ENCODE peak calls at places on chromosome 10, in ten cellular contexts. C is esophagus squamous epithelium, D is Peyer's patch, Q is aorta, W is HCT116, Y is SJCRH30, U is fibroblast of lung, O is cardiac muscle cell, R is breast epithelium, M is hepatocyte. G is an unnamed sample.
A peak's percentile ranks its signal among the peaks of the same experiment; 100 is the strongest.

GRCh38 chr10:11204355-11204879 is 186.7 kb downstream of the CELF2 start:
- DNase-seq in C (no peak), D (no peak), Q (no peak), W (no peak), Y (peak; percentile 81), U (no peak), O (no peak), R (no peak), M (no peak), G (no peak)

GRCh38 chr10:99461230-99461629 is 30.8 kb upstream of the GOT1 start:
- DNase-seq in C (no peak), D (no peak), Q (no peak), W (no peak), Y (no peak), U (peak; percentile 21), O (no peak), R (no peak), M (no peak), G (no peak)

GRCh38 chr10:125016611-125017202 is 74.8 kb downstream of the ZRANB1 start:
- DNase-seq in C (no peak), D (no peak), Q (peak; percentile 86), W (no peak), Y (peak; percentile 43), U (peak; percentile 68), O (peak; percentile 67), R (no peak), M (no peak), G (no peak)

GRCh38 chr10:23192741-23193434 is 776 bp downstream of the PTF1A start:
- DNase-seq in C (no peak), D (no peak), Q (no peak), W (no peak), Y (no peak), U (no peak), O (no peak), R (no peak), M (peak; percentile 18), G (no peak)

GRCh38 chr10:100889546-100889945 is 23.2 kb upstream of the SLF2 start:
- DNase-seq in C (no peak), D (no peak), Q (no peak), W (no peak), Y (peak; percentile 73), U (no peak), O (no peak), R (no peak), M (no peak), G (no peak)

GRCh38 chr10:80473096-80473657 is 19.1 kb downstream of the TSPAN14 start:
- DNase-seq in C (no peak), D (no peak), Q (no peak), W (no peak), Y (no peak), U (no peak), O (no peak), R (no peak), M (no peak), G (no peak)

GRCh38 chr10:133026726-133027395 is 60.9 kb upstream of the ADGRA1 start:
- DNase-seq in C (no peak), D (no peak), Q (no peak), W (no peak), Y (no peak), U (no peak), O (no peak), R (no peak), M (no peak), G (no peak)

GRCh38 chr10:123645016-123645415 is 21.1 kb upstream of the GPR26 start:
- DNase-seq in C (no peak), D (no peak), Q (no peak), W (no peak), Y (no peak), U (no peak), O (no peak), R (no peak), M (no peak), G (no peak)

GRCh38 chr10:22010973-22011408 is 7.5 kb upstream of the DNAJC1 start:
- DNase-seq in C (no peak), D (no peak), Q (no peak), W (peak; percentile 18), Y (peak; percentile 27), U (peak; percentile 60), O (peak; percentile 57), R (no peak), M (peak; percentile 18), G (no peak)

DNA sequence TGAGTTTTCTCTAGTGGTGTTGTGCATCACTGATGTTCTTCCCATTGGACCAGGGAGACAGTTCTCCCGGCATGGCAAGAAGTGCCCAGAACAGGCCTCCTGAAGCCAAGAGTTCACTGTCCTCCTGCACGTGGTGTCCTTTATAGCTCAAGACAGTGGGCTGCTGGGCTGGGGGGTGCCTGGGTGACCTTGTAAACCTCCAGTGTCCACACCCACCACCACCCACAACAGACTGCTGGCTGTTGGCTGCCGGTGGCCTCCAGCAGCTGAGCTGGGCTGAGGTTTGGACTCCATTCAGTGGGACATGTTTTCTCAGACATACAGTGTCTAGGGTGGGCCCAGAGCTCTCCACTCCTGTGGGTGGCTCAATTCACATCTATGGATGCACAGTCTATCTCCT is 42.2 kb downstream of the HK1 start:
- DNase-seq in C (no peak), D (no peak), Q (no peak), W (no peak), Y (no peak), U (no peak), O (no peak), R (no peak), M (no peak), G (no peak)
- H3K4me3 ChIP-seq in C (peak overlapping the region; percentile 96), D (peak overlapping the region; percentile 87), Q (no peak overlapping the region), W (no peak overlapping the region), Y (no peak overlapping the region), U (no peak overlapping the region), O (no peak overlapping the region), R (peak overlapping the region; percentile 68), M (no peak overlapping the region), G (no peak overlapping the region)

DNA sequence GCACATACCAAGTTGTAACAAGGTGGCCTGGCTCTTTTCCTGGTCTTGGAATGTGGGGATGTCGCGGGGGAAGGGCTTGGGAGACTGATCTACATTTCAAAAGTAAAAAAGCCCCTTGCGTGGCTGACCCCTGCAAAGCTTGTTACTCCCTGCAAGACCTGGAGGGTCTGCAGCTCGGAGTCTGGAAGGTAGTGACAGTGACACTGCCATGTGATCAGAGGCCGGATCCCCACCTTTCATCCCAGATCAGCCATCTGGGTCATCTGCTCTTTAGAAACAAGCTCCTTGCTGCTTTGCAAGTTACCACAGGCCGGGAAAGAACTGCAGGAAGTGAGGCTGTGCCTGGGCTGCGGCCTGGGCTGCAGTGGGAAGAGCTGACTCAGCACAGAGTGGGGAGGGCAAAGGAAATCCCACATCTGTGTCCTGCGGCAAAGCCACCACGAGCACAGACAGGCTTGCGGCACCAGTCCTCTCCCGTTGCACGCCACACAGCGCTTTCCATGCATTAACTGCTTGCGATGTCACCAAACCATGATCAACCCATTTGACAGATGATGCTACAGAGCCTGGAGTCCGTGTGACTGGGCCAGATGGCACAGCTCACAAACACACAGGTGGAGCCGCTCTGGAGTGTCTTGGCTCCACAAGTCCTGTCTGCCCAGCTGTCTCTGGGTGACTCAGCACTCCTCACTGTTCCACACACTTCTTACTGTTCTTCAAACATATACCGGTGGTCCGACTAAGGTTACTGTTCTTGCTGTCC is 97.7 kb downstream of the SH3PXD2A start:
- DNase-seq in C (no peak), D (no peak), Q (peak; percentile 84), W (no peak), Y (no peak), U (peak; percentile 85), O (peak; percentile 85), R (peak; percentile 51), M (peak; percentile 43), G (no peak)
- H3K27ac ChIP-seq in C (peak overlapping the region; percentile 91), D (peak overlapping the region; percentile 75), Q (no peak overlapping the region), W (no peak overlapping the region), Y (no peak overlapping the region), U (peak overlapping the region; percentile 90), O (no peak overlapping the region), R (peak overlapping the region; percentile 59), M (peak overlapping the region; percentile 59), G (peak overlapping the region; percentile 85)

DNA sequence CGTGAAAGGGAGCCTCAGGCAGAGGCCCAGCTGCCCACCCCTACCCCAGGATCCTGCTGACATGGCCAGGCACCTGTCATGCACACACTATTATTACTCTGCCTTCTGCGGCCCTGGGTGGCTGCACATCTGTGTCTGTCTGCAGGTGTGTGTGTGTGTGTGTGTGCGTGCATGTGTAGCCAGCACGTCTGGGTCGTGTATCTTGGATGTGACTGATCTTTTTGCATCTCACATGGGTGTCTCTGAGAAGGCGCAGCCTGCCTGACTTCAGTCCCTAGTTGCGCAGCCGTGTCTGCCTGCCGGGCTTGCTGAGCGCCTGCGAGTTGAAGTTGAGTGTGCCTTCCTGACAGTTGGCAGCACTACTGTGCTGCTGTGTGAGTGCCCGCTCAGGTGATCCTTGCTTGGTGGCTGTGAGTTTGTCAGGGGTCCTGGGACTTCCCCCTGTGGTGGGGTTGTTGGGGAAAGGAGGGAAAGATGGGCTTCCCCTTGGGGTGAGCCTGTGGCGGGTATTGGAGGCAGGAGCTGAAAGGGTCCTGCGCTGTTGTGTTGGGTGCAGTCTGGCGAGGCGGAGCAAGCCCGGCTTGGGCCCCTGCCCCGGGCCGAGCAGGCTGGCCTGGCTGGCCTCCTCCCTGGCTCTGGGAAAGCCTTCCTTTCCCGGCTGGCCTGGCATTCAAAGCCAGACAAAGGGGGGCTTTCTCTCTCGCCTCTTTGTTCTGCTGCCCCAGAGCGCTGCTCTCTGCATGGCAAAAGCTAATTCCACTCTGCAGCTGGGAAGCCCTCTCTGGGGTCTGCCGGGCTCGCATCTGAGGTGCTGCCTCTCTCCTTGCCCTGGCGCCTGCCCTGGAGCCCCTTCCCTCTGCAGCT is 4.8 kb downstream of the TRIM8 start:
- DNase-seq in C (no peak), D (peak; percentile 59), Q (no peak), W (no peak), Y (no peak), U (peak; percentile 46), O (no peak), R (no peak), M (no peak), G (no peak)
- H3K4me3 ChIP-seq in C (peak overlapping the region; percentile 94), D (peak overlapping the region; percentile 93), Q (no peak overlapping the region), W (no peak overlapping the region), Y (no peak overlapping the region), U (peak overlapping the region; percentile 98), O (no peak overlapping the region), R (peak overlapping the region; percentile 85), M (no peak overlapping the region), G (no peak overlapping the region)

GRCh38 chr10:113447278-113447677 is 105.6 kb upstream of the HABP2 start:
- DNase-seq in C (no peak), D (no peak), Q (no peak), W (no peak), Y (no peak), U (no peak), O (no peak), R (no peak), M (no peak), G (no peak)

GRCh38 chr10:113450906-113451305 is 101.9 kb upstream of the HABP2 start:
- DNase-seq in C (no peak), D (no peak), Q (no peak), W (no peak), Y (no peak), U (no peak), O (no peak), R (no peak), M (no peak), G (no peak)

GRCh38 chr10:113449151-113449695 is 103.6 kb upstream of the HABP2 start:
- DNase-seq in C (no peak), D (no peak), Q (no peak), W (no peak), Y (no peak), U (no peak), O (no peak), R (no peak), M (no peak), G (no peak)

GRCh38 chr10:113452146-113452545 is 100.7 kb upstream of the HABP2 start:
- DNase-seq in C (no peak), D (no peak), Q (no peak), W (no peak), Y (no peak), U (no peak), O (no peak), R (no peak), M (no peak), G (no peak)

GRCh38 chr10:113450046-113450445 is 102.8 kb upstream of the HABP2 start:
- DNase-seq in C (no peak), D (no peak), Q (no peak), W (no peak), Y (no peak), U (no peak), O (no peak), R (no peak), M (peak; percentile 18), G (no peak)
- H3K27ac ChIP-seq in C (no peak overlapping the region), D (no peak overlapping the region), Q (no peak overlapping the region), W (no peak overlapping the region), Y (no peak overlapping the region), U (no peak overlapping the region), O (no peak overlapping the region), R (no peak overlapping the region), M (peak overlapping the region; percentile 57), G (no peak overlapping the region)